ENCODE peak calls at places on chromosomes 1 and 21, in ten cellular contexts. One of them, this sample, is unnamed.

GRCh38 chr21:35727830-35728229 is 332.5 kb downstream of the SETD4 start:
- DNase-seq in AG08395: no peak
- DNase-seq in RWPE1: no peak
- DNase-seq in HT1080: no peak
- DNase-seq in NAMALWA: no peak
- DNase-seq in NCI-H446: no peak
- DNase-seq in progenitor cell of endocrine pancreas: no peak
- DNase-seq in activated CD4-positive, alpha-beta T cell treated with anti-CD3 and anti-CD28 coated beads, Interleukin-2, amount 50 U/mL, for 1 hour: no peak
- DNase-seq in T follicular helper cell: no peak
- DNase-seq in midbrain: no peak
- DNase-seq in this sample: no peak

GRCh38 chr1:214548988-214549387 is 2.4 kb downstream of the PTPN14 start:
- DNase-seq in activated CD4-positive, alpha-beta T cell treated with anti-CD3 and anti-CD28 coated beads, Interleukin-2, amount 50 U/mL, for 1 hour: no peak
- DNase-seq in HT1080: peak; percentile 75
- DNase-seq in NAMALWA: no peak
- DNase-seq in midbrain: peak; percentile 22
- DNase-seq in progenitor cell of endocrine pancreas: no peak
- DNase-seq in T follicular helper cell: no peak
- DNase-seq in RWPE1: no peak
- DNase-seq in NCI-H446: no peak
- DNase-seq in AG08395: peak; percentile 62
- DNase-seq in this sample: no peak

GRCh38 chr21:40615503-40616376 is 231.2 kb downstream of the DSCAM start:
- DNase-seq in T follicular helper cell: no peak
- DNase-seq in NAMALWA: no peak
- DNase-seq in midbrain: no peak
- DNase-seq in NCI-H446: no peak
- DNase-seq in activated CD4-positive, alpha-beta T cell treated with anti-CD3 and anti-CD28 coated beads, Interleukin-2, amount 50 U/mL, for 1 hour: no peak
- DNase-seq in RWPE1: no peak
- DNase-seq in AG08395: no peak
- DNase-seq in progenitor cell of endocrine pancreas: no peak
- DNase-seq in HT1080: no peak
- DNase-seq in this sample: no peak

GRCh38 chr1:220764757-220765156 is 16.6 kb downstream of the MTARC2 start:
- DNase-seq in activated CD4-positive, alpha-beta T cell treated with anti-CD3 and anti-CD28 coated beads, Interleukin-2, amount 50 U/mL, for 1 hour: no peak
- DNase-seq in NAMALWA: no peak
- DNase-seq in T follicular helper cell: no peak
- DNase-seq in progenitor cell of endocrine pancreas: no peak
- DNase-seq in NCI-H446: no peak
- DNase-seq in RWPE1: no peak
- DNase-seq in midbrain: no peak
- DNase-seq in HT1080: no peak
- DNase-seq in AG08395: no peak
- DNase-seq in this sample: no peak

GRCh38 chr1:91700332-91700731 is 185.6 kb downstream of the TGFBR3 start:
- DNase-seq in activated CD4-positive, alpha-beta T cell treated with anti-CD3 and anti-CD28 coated beads, Interleukin-2, amount 50 U/mL, for 1 hour: no peak
- DNase-seq in RWPE1: no peak
- DNase-seq in NCI-H446: no peak
- DNase-seq in T follicular helper cell: no peak
- DNase-seq in midbrain: no peak
- DNase-seq in HT1080: peak; percentile 33
- DNase-seq in progenitor cell of endocrine pancreas: no peak
- DNase-seq in NAMALWA: no peak
- DNase-seq in AG08395: peak; percentile 75
- DNase-seq in this sample: no peak

GRCh38 chr1:3623441-3624150 is 1.2 kb upstream of the TPRG1L start:
- DNase-seq in HT1080: no peak
- DNase-seq in NAMALWA: no peak
- DNase-seq in midbrain: no peak
- DNase-seq in activated CD4-positive, alpha-beta T cell treated with anti-CD3 and anti-CD28 coated beads, Interleukin-2, amount 50 U/mL, for 1 hour: no peak
- DNase-seq in NCI-H446: no peak
- DNase-seq in AG08395: no peak
- DNase-seq in RWPE1: peak; percentile 24
- DNase-seq in progenitor cell of endocrine pancreas: no peak
- DNase-seq in T follicular helper cell: no peak
- DNase-seq in this sample: no peak

GRCh38 chr1:7296968-7297367 is 474.1 kb upstream of the VAMP3 start:
- DNase-seq in NAMALWA: no peak
- DNase-seq in NCI-H446: no peak
- DNase-seq in AG08395: no peak
- DNase-seq in midbrain: no peak
- DNase-seq in RWPE1: no peak
- DNase-seq in HT1080: no peak
- DNase-seq in activated CD4-positive, alpha-beta T cell treated with anti-CD3 and anti-CD28 coated beads, Interleukin-2, amount 50 U/mL, for 1 hour: no peak
- DNase-seq in progenitor cell of endocrine pancreas: no peak
- DNase-seq in T follicular helper cell: no peak
- DNase-seq in this sample: no peak

GRCh38 chr1:186386725-186387383 is 11.2 kb downstream of the ODR4 start:
- DNase-seq in midbrain: no peak
- DNase-seq in NCI-H446: no peak
- DNase-seq in NAMALWA: no peak
- DNase-seq in RWPE1: no peak
- DNase-seq in T follicular helper cell: no peak
- DNase-seq in activated CD4-positive, alpha-beta T cell treated with anti-CD3 and anti-CD28 coated beads, Interleukin-2, amount 50 U/mL, for 1 hour: no peak
- DNase-seq in HT1080: no peak
- DNase-seq in AG08395: no peak
- DNase-seq in progenitor cell of endocrine pancreas: no peak
- DNase-seq in this sample: no peak

GRCh38 chr1:199089393-199090122 is 450.7 kb downstream of the PTPRC start:
- DNase-seq in activated CD4-positive, alpha-beta T cell treated with anti-CD3 and anti-CD28 coated beads, Interleukin-2, amount 50 U/mL, for 1 hour: no peak
- DNase-seq in HT1080: no peak
- DNase-seq in T follicular helper cell: peak; percentile 16
- DNase-seq in RWPE1: no peak
- DNase-seq in AG08395: no peak
- DNase-seq in midbrain: no peak
- DNase-seq in progenitor cell of endocrine pancreas: no peak
- DNase-seq in NCI-H446: no peak
- DNase-seq in NAMALWA: peak; percentile 76
- DNase-seq in this sample: no peak

GRCh38 chr1:2781627-2782026 is 19.9 kb downstream of the TTC34 start:
- DNase-seq in NCI-H446: no peak
- DNase-seq in HT1080: no peak
- DNase-seq in NAMALWA: no peak
- DNase-seq in activated CD4-positive, alpha-beta T cell treated with anti-CD3 and anti-CD28 coated beads, Interleukin-2, amount 50 U/mL, for 1 hour: no peak
- DNase-seq in AG08395: no peak
- DNase-seq in midbrain: no peak
- DNase-seq in T follicular helper cell: no peak
- DNase-seq in progenitor cell of endocrine pancreas: no peak
- DNase-seq in RWPE1: no peak
- DNase-seq in this sample: no peak

GRCh38 chr1:9078035-9078948 is 8.9 kb upstream of the SLC2A5 start:
- DNase-seq in AG08395: no peak
- DNase-seq in midbrain: no peak
- DNase-seq in T follicular helper cell: no peak
- DNase-seq in activated CD4-positive, alpha-beta T cell treated with anti-CD3 and anti-CD28 coated beads, Interleukin-2, amount 50 U/mL, for 1 hour: no peak
- DNase-seq in HT1080: peak; percentile 83
- DNase-seq in NAMALWA: peak; percentile 48
- DNase-seq in NCI-H446: no peak
- DNase-seq in progenitor cell of endocrine pancreas: no peak
- DNase-seq in RWPE1: no peak
- DNase-seq in this sample: no peak

GRCh38 chr21:45153358-45154318 is 79.3 kb downstream of the ADARB1 start:
- DNase-seq in AG08395: peak; percentile 45
- DNase-seq in HT1080: no peak
- DNase-seq in activated CD4-positive, alpha-beta T cell treated with anti-CD3 and anti-CD28 coated beads, Interleukin-2, amount 50 U/mL, for 1 hour: no peak
- DNase-seq in T follicular helper cell: no peak
- DNase-seq in progenitor cell of endocrine pancreas: no peak
- DNase-seq in NCI-H446: no peak
- DNase-seq in NAMALWA: no peak
- DNase-seq in midbrain: no peak
- DNase-seq in RWPE1: no peak
- DNase-seq in this sample: no peak

GRCh38 chr1:174768516-174768915 is 231.2 kb upstream of the CACYBP start:
- DNase-seq in NAMALWA: peak; percentile 31
- DNase-seq in progenitor cell of endocrine pancreas: no peak
- DNase-seq in HT1080: no peak
- DNase-seq in activated CD4-positive, alpha-beta T cell treated with anti-CD3 and anti-CD28 coated beads, Interleukin-2, amount 50 U/mL, for 1 hour: no peak
- DNase-seq in midbrain: no peak
- DNase-seq in AG08395: no peak
- DNase-seq in RWPE1: no peak
- DNase-seq in T follicular helper cell: no peak
- DNase-seq in NCI-H446: no peak
- DNase-seq in this sample: no peak

GRCh38 chr21:33063907-33064622 is 5.9 kb upstream of the OLIG1 start:
- DNase-seq in midbrain: no peak
- DNase-seq in NCI-H446: no peak
- DNase-seq in AG08395: no peak
- DNase-seq in progenitor cell of endocrine pancreas: no peak
- DNase-seq in RWPE1: no peak
- DNase-seq in NAMALWA: no peak
- DNase-seq in T follicular helper cell: no peak
- DNase-seq in activated CD4-positive, alpha-beta T cell treated with anti-CD3 and anti-CD28 coated beads, Interleukin-2, amount 50 U/mL, for 1 hour: no peak
- DNase-seq in HT1080: no peak
- DNase-seq in this sample: no peak

GRCh38 chr1:57378564-57378963 is 45.3 kb downstream of the DAB1 start:
- DNase-seq in progenitor cell of endocrine pancreas: no peak
- DNase-seq in HT1080: no peak
- DNase-seq in AG08395: no peak
- DNase-seq in T follicular helper cell: no peak
- DNase-seq in RWPE1: no peak
- DNase-seq in NCI-H446: no peak
- DNase-seq in activated CD4-positive, alpha-beta T cell treated with anti-CD3 and anti-CD28 coated beads, Interleukin-2, amount 50 U/mL, for 1 hour: no peak
- DNase-seq in midbrain: no peak
- DNase-seq in NAMALWA: no peak
- DNase-seq in this sample: no peak

GRCh38 chr1:23168079-23168461 is 586 bp downstream of the LUZP1 start:
- DNase-seq in NAMALWA: no peak
- DNase-seq in RWPE1: no peak
- DNase-seq in activated CD4-positive, alpha-beta T cell treated with anti-CD3 and anti-CD28 coated beads, Interleukin-2, amount 50 U/mL, for 1 hour: peak; percentile 13
- DNase-seq in progenitor cell of endocrine pancreas: peak; percentile 43
- DNase-seq in NCI-H446: no peak
- DNase-seq in AG08395: no peak
- DNase-seq in HT1080: no peak
- DNase-seq in T follicular helper cell: peak; percentile 16
- DNase-seq in midbrain: no peak
- DNase-seq in this sample: no peak

GRCh38 chr1:157198619-157199420 is 60.6 kb upstream of the ETV3 start:
- DNase-seq in progenitor cell of endocrine pancreas: no peak
- DNase-seq in midbrain: no peak
- DNase-seq in RWPE1: peak; percentile 69
- DNase-seq in HT1080: no peak
- DNase-seq in AG08395: no peak
- DNase-seq in T follicular helper cell: no peak
- DNase-seq in activated CD4-positive, alpha-beta T cell treated with anti-CD3 and anti-CD28 coated beads, Interleukin-2, amount 50 U/mL, for 1 hour: no peak
- DNase-seq in NAMALWA: no peak
- DNase-seq in NCI-H446: no peak
- DNase-seq in this sample: no peak

GRCh38 chr1:187047298-187047697 is 218.5 kb downstream of the PLA2G4A start:
- DNase-seq in activated CD4-positive, alpha-beta T cell treated with anti-CD3 and anti-CD28 coated beads, Interleukin-2, amount 50 U/mL, for 1 hour: no peak
- DNase-seq in NAMALWA: no peak
- DNase-seq in NCI-H446: no peak
- DNase-seq in RWPE1: no peak
- DNase-seq in AG08395: no peak
- DNase-seq in T follicular helper cell: no peak
- DNase-seq in midbrain: no peak
- DNase-seq in HT1080: no peak
- DNase-seq in progenitor cell of endocrine pancreas: no peak
- DNase-seq in this sample: no peak

GRCh38 chr1:21302747-21303715 is 12.8 kb upstream of the ECE1 start:
- DNase-seq in NAMALWA: no peak
- DNase-seq in NCI-H446: peak; percentile 65
- DNase-seq in midbrain: no peak
- DNase-seq in progenitor cell of endocrine pancreas: no peak
- DNase-seq in T follicular helper cell: no peak
- DNase-seq in activated CD4-positive, alpha-beta T cell treated with anti-CD3 and anti-CD28 coated beads, Interleukin-2, amount 50 U/mL, for 1 hour: no peak
- DNase-seq in HT1080: peak; percentile 67
- DNase-seq in AG08395: peak; percentile 81
- DNase-seq in RWPE1: peak; percentile 73
- DNase-seq in this sample: peak; percentile 84

GRCh38 chr1:112744019-112744578 is 29.0 kb upstream of the PPM1J start:
- DNase-seq in progenitor cell of endocrine pancreas: no peak
- DNase-seq in RWPE1: no peak
- DNase-seq in midbrain: no peak
- DNase-seq in AG08395: peak; percentile 78
- DNase-seq in NCI-H446: no peak
- DNase-seq in NAMALWA: no peak
- DNase-seq in T follicular helper cell: no peak
- DNase-seq in HT1080: no peak
- DNase-seq in activated CD4-positive, alpha-beta T cell treated with anti-CD3 and anti-CD28 coated beads, Interleukin-2, amount 50 U/mL, for 1 hour: no peak
- DNase-seq in this sample: no peak

GRCh38 chr1:6603851-6604558 is 1.3 kb upstream of the KLHL21 start:
- DNase-seq in T follicular helper cell: no peak
- DNase-seq in RWPE1: no peak
- DNase-seq in midbrain: peak; percentile 60
- DNase-seq in NAMALWA: no peak
- DNase-seq in AG08395: peak; percentile 83
- DNase-seq in activated CD4-positive, alpha-beta T cell treated with anti-CD3 and anti-CD28 coated beads, Interleukin-2, amount 50 U/mL, for 1 hour: no peak
- DNase-seq in HT1080: no peak
- DNase-seq in NCI-H446: no peak
- DNase-seq in progenitor cell of endocrine pancreas: peak; percentile 33
- DNase-seq in this sample: peak; percentile 79

This sample was measured in AG09319.